ENCODE peak calls at places on chromosomes 1 and 21, in seven cellular contexts. One of them, this sample, is unnamed.

GRCh38 chr21:25370311-25370744 is 237.0 kb downstream of the MRPL39 start:
- DNase-seq in breast epithelium: no peak
- DNase-seq in HCT116: no peak
- DNase-seq in SK-N-SH: no peak
- DNase-seq in adrenal gland: peak; percentile 17
- DNase-seq in substantia nigra: no peak
- DNase-seq in A549: no peak
- DNase-seq in this sample: no peak

GRCh38 chr1:17588048-17588781 is 48.7 kb downstream of the ARHGEF10L start:
- DNase-seq in breast epithelium: peak; percentile 65
- DNase-seq in HCT116: no peak
- DNase-seq in SK-N-SH: peak; percentile 89
- DNase-seq in adrenal gland: no peak
- DNase-seq in substantia nigra: no peak
- DNase-seq in A549: no peak
- DNase-seq in this sample: peak; percentile 61

GRCh38 chr1:109822749-109823542 is 59.2 kb upstream of the EPS8L3 start:
- DNase-seq in breast epithelium: no peak
- DNase-seq in HCT116: no peak
- DNase-seq in SK-N-SH: no peak
- DNase-seq in adrenal gland: no peak
- DNase-seq in substantia nigra: no peak
- DNase-seq in A549: no peak
- DNase-seq in this sample: no peak

GRCh38 chr1:43934986-43935324 is 1.4 kb downstream of the ARTN start:
- DNase-seq in breast epithelium: no peak
- DNase-seq in HCT116: no peak
- DNase-seq in SK-N-SH: no peak
- DNase-seq in adrenal gland: no peak
- DNase-seq in substantia nigra: no peak
- DNase-seq in A549: no peak
- DNase-seq in this sample: no peak

GRCh38 chr1:244971524-244972216 is 107.3 kb upstream of the HNRNPU start:
- DNase-seq in breast epithelium: no peak
- DNase-seq in HCT116: no peak
- DNase-seq in SK-N-SH: no peak
- DNase-seq in adrenal gland: no peak
- DNase-seq in substantia nigra: no peak
- DNase-seq in A549: no peak
- DNase-seq in this sample: no peak

GRCh38 chr1:227560814-227561213 is 2.5 kb upstream of the ZNF678 start:
- DNase-seq in breast epithelium: peak; percentile 36
- DNase-seq in HCT116: no peak
- DNase-seq in SK-N-SH: no peak
- DNase-seq in adrenal gland: no peak
- DNase-seq in substantia nigra: no peak
- DNase-seq in A549: no peak
- DNase-seq in this sample: no peak

GRCh38 chr1:61980561-61980960 is 214.1 kb upstream of the L1TD1 start:
- DNase-seq in breast epithelium: no peak
- DNase-seq in HCT116: no peak
- DNase-seq in SK-N-SH: peak; percentile 11
- DNase-seq in adrenal gland: no peak
- DNase-seq in substantia nigra: no peak
- DNase-seq in A549: no peak
- DNase-seq in this sample: no peak

GRCh38 chr1:42306977-42307376 is 28.1 kb downstream of the FOXJ3 start:
- DNase-seq in breast epithelium: no peak
- DNase-seq in HCT116: no peak
- DNase-seq in SK-N-SH: no peak
- DNase-seq in adrenal gland: no peak
- DNase-seq in substantia nigra: no peak
- DNase-seq in A549: no peak
- DNase-seq in this sample: no peak

GRCh38 chr21:46221664-46222435 is 6.7 kb downstream of the LSS start:
- DNase-seq in breast epithelium: peak; percentile 24
- DNase-seq in HCT116: no peak
- DNase-seq in SK-N-SH: no peak
- DNase-seq in adrenal gland: no peak
- DNase-seq in substantia nigra: no peak
- DNase-seq in A549: no peak
- DNase-seq in this sample: peak; percentile 43

GRCh38 chr1:197774691-197775281 is 494 bp downstream of the DENND1B start:
- DNase-seq in breast epithelium: peak; percentile 52
- DNase-seq in HCT116: no peak
- DNase-seq in SK-N-SH: peak; percentile 75
- DNase-seq in adrenal gland: peak; percentile 42
- DNase-seq in substantia nigra: no peak
- DNase-seq in A549: peak; percentile 33
- DNase-seq in this sample: peak; percentile 62

GRCh38 chr1:156155760-156156495 is 2.5 kb downstream of the SEMA4A start:
- DNase-seq in breast epithelium: no peak
- DNase-seq in HCT116: no peak
- DNase-seq in SK-N-SH: no peak
- DNase-seq in adrenal gland: no peak
- DNase-seq in substantia nigra: no peak
- DNase-seq in A549: no peak
- DNase-seq in this sample: no peak

GRCh38 chr1:161161652-161162051 is 2.4 kb downstream of the USP21 start:
- DNase-seq in breast epithelium: no peak
- DNase-seq in HCT116: no peak
- DNase-seq in SK-N-SH: no peak
- DNase-seq in adrenal gland: no peak
- DNase-seq in substantia nigra: no peak
- DNase-seq in A549: no peak
- DNase-seq in this sample: no peak

GRCh38 chr1:115065021-115065420 is 24.3 kb downstream of the TSPAN2 start:
- DNase-seq in breast epithelium: no peak
- DNase-seq in HCT116: no peak
- DNase-seq in SK-N-SH: no peak
- DNase-seq in adrenal gland: no peak
- DNase-seq in substantia nigra: no peak
- DNase-seq in A549: no peak
- DNase-seq in this sample: no peak

GRCh38 chr1:115069626-115070308 is 19.5 kb downstream of the TSPAN2 start:
- DNase-seq in breast epithelium: no peak
- DNase-seq in HCT116: no peak
- DNase-seq in SK-N-SH: no peak
- DNase-seq in adrenal gland: no peak
- DNase-seq in substantia nigra: no peak
- DNase-seq in A549: no peak
- DNase-seq in this sample: no peak

GRCh38 chr1:115068780-115069179 is 20.5 kb downstream of the TSPAN2 start:
- DNase-seq in breast epithelium: no peak
- DNase-seq in HCT116: no peak
- DNase-seq in SK-N-SH: no peak
- DNase-seq in adrenal gland: no peak
- DNase-seq in substantia nigra: no peak
- DNase-seq in A549: no peak
- DNase-seq in this sample: no peak

GRCh38 chr1:115069186-115069585 is 20.1 kb downstream of the TSPAN2 start:
- DNase-seq in breast epithelium: no peak
- DNase-seq in HCT116: no peak
- DNase-seq in SK-N-SH: no peak
- DNase-seq in adrenal gland: no peak
- DNase-seq in substantia nigra: no peak
- DNase-seq in A549: no peak
- DNase-seq in this sample: no peak

GRCh38 chr1:115067460-115067859 is 21.8 kb downstream of the TSPAN2 start:
- DNase-seq in breast epithelium: no peak
- DNase-seq in HCT116: no peak
- DNase-seq in SK-N-SH: no peak
- DNase-seq in adrenal gland: no peak
- DNase-seq in substantia nigra: no peak
- DNase-seq in A549: no peak
- DNase-seq in this sample: no peak
- H3K27ac ChIP-seq in breast epithelium: peak overlapping the region; percentile 12
- H3K27ac ChIP-seq in HCT116: no peak overlapping the region
- H3K27ac ChIP-seq in SK-N-SH: no peak overlapping the region
- H3K27ac ChIP-seq in adrenal gland: no peak overlapping the region
- H3K27ac ChIP-seq in substantia nigra: no peak overlapping the region
- H3K27ac ChIP-seq in A549: no peak overlapping the region
- H3K27ac ChIP-seq in this sample: no peak overlapping the region

GRCh38 chr1:111729271-111729921 is 9.8 kb downstream of the INKA2 start:
- DNase-seq in breast epithelium: no peak
- DNase-seq in HCT116: no peak
- DNase-seq in SK-N-SH: no peak
- DNase-seq in adrenal gland: peak; percentile 8
- DNase-seq in substantia nigra: no peak
- DNase-seq in A549: no peak
- DNase-seq in this sample: no peak

GRCh38 chr1:111731956-111732355 is 7.2 kb downstream of the INKA2 start:
- DNase-seq in breast epithelium: no peak
- DNase-seq in HCT116: no peak
- DNase-seq in SK-N-SH: no peak
- DNase-seq in adrenal gland: peak; percentile 8
- DNase-seq in substantia nigra: no peak
- DNase-seq in A549: no peak
- DNase-seq in this sample: no peak

GRCh38 chr1:111732718-111733117 is 6.5 kb downstream of the INKA2 start:
- DNase-seq in breast epithelium: no peak
- DNase-seq in HCT116: no peak
- DNase-seq in SK-N-SH: no peak
- DNase-seq in adrenal gland: peak; percentile 10
- DNase-seq in substantia nigra: no peak
- DNase-seq in A549: no peak
- DNase-seq in this sample: no peak

GRCh38 chr1:111730282-111730681 is 8.9 kb downstream of the INKA2 start:
- DNase-seq in breast epithelium: no peak
- DNase-seq in HCT116: no peak
- DNase-seq in SK-N-SH: no peak
- DNase-seq in adrenal gland: no peak
- DNase-seq in substantia nigra: no peak
- DNase-seq in A549: no peak
- DNase-seq in this sample: no peak

GRCh38 chr1:111730706-111731105 is 8.5 kb downstream of the INKA2 start:
- DNase-seq in breast epithelium: no peak
- DNase-seq in HCT116: no peak
- DNase-seq in SK-N-SH: no peak
- DNase-seq in adrenal gland: peak; percentile 12
- DNase-seq in substantia nigra: no peak
- DNase-seq in A549: no peak
- DNase-seq in this sample: no peak
- H3K27ac ChIP-seq in breast epithelium: no peak overlapping the region
- H3K27ac ChIP-seq in HCT116: no peak overlapping the region
- H3K27ac ChIP-seq in SK-N-SH: no peak overlapping the region
- H3K27ac ChIP-seq in adrenal gland: no peak overlapping the region
- H3K27ac ChIP-seq in substantia nigra: no peak overlapping the region
- H3K27ac ChIP-seq in A549: no peak overlapping the region
- H3K27ac ChIP-seq in this sample: no peak overlapping the region

DNA sequence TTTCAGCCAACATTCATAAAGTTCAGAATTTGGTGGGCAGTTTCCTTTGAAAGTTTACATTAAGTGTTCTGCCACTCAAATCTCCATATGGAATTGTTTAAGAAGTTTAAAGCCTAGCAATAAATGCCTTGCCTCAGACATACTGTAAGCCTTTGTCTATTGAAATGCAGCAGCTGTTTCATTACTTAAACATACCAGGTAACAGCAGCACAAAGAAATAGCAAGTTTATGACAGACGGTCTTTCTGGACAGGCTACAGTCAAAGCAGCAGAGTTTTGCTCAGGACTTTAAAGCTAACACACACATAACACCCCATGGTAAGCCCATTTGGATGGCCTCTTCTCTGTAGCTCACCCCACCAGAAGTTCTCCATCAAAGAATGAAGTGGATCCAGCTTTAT is 38.5 kb upstream of the C1orf105 start:
- DNase-seq in breast epithelium: no peak
- DNase-seq in HCT116: no peak
- DNase-seq in SK-N-SH: no peak
- DNase-seq in adrenal gland: no peak
- DNase-seq in substantia nigra: no peak
- DNase-seq in A549: no peak
- DNase-seq in this sample: no peak
- H3K27ac ChIP-seq in breast epithelium: no peak overlapping the region
- H3K27ac ChIP-seq in HCT116: no peak overlapping the region
- H3K27ac ChIP-seq in SK-N-SH: peak overlapping the region; percentile 53
- H3K27ac ChIP-seq in adrenal gland: no peak overlapping the region
- H3K27ac ChIP-seq in substantia nigra: no peak overlapping the region
- H3K27ac ChIP-seq in A549: no peak overlapping the region
- H3K27ac ChIP-seq in this sample: no peak overlapping the region

DNA sequence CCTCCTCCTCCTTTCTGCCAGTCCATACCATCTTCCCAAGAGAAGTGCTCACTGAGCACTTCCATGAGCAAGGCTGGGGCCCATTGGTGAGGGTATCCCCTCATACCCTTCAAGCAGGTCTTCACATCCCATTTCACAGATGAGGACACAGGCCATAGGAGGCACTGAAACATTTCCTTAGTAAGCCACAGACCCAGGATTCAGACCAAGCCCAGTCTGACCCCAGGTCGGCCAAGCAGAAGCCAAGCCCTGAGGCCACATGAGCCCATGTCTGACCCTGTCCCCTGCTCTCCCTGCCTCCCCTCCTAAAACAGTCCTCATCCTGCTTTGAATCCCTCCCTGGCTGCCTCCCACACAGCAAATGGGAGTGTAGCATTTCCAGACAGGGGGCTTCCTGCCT is 146.2 kb downstream of the ZSCAN20 start:
- DNase-seq in breast epithelium: no peak
- DNase-seq in HCT116: no peak
- DNase-seq in SK-N-SH: no peak
- DNase-seq in adrenal gland: no peak
- DNase-seq in substantia nigra: no peak
- DNase-seq in A549: no peak
- DNase-seq in this sample: no peak
- H3K27ac ChIP-seq in breast epithelium: no peak overlapping the region
- H3K27ac ChIP-seq in HCT116: no peak overlapping the region
- H3K27ac ChIP-seq in SK-N-SH: no peak overlapping the region
- H3K27ac ChIP-seq in adrenal gland: no peak overlapping the region
- H3K27ac ChIP-seq in substantia nigra: no peak overlapping the region
- H3K27ac ChIP-seq in A549: no peak overlapping the region
- H3K27ac ChIP-seq in this sample: no peak overlapping the region

DNA sequence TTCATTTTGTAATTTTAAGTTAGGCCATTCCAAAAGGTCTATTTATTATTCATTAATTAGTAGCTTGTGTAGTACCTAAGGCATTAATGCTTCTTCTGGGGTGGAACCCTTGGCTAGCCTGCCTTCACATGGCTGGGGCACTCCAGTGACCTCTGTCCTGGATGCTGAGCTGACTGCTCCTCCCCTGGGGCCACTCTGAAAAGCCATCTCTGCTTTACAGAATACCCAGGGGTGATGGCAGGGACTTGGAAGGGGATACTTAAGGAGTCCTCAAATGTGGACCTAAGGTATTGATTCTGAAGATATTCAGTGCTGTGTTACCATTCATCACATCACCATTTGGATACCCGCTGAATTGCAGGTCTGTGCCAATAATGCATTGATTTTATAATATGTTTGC is 187.8 kb upstream of the COA6 start:
- DNase-seq in breast epithelium: no peak
- DNase-seq in HCT116: no peak
- DNase-seq in SK-N-SH: no peak
- DNase-seq in adrenal gland: no peak
- DNase-seq in substantia nigra: no peak
- DNase-seq in A549: no peak
- DNase-seq in this sample: no peak
- H3K27ac ChIP-seq in breast epithelium: no peak overlapping the region
- H3K27ac ChIP-seq in HCT116: no peak overlapping the region
- H3K27ac ChIP-seq in SK-N-SH: no peak overlapping the region
- H3K27ac ChIP-seq in adrenal gland: no peak overlapping the region
- H3K27ac ChIP-seq in substantia nigra: no peak overlapping the region
- H3K27ac ChIP-seq in A549: peak overlapping the region; percentile 77
- H3K27ac ChIP-seq in this sample: no peak overlapping the region

This sample was measured in upper lobe of left lung.